ENCODE peak calls at places on chromosomes 4 and X, in eight cellular contexts. O is A549, M is sigmoid colon, S is NB4, Q is breast epithelium, Z is heart left ventricle, E is body of pancreas, D is tibial nerve. T is an unnamed sample.

GRCh38 chr4:105306158-105306781 is 159.6 kb downstream of the TET2 start:
- DNase-seq in Z (no peak), S (no peak), D (no peak), O (no peak), M (no peak), E (no peak), Q (no peak), T (no peak)

GRCh38 chr4:185378264-185378663 is 17.5 kb downstream of the LRP2BP start:
- DNase-seq in Q (no peak), S (no peak), E (no peak), Z (no peak), D (no peak), O (no peak), M (no peak), T (no peak)

GRCh38 chr4:88911246-88912212 is 145.5 kb downstream of the FAM13A start:
- DNase-seq in O (no peak), D (no peak), E (no peak), Z (no peak), Q (no peak), M (no peak), S (no peak), T (no peak)

GRCh38 chr4:187321741-187322140 is 598.1 kb upstream of the FAT1 start:
- DNase-seq in Q (no peak), O (no peak), M (no peak), Z (no peak), S (no peak), E (no peak), D (no peak), T (no peak)

GRCh38 chrX:98452456-98452855 is 1568.7 kb downstream of the RPA4 start:
- DNase-seq in M (no peak), S (no peak), E (no peak), D (no peak), O (no peak), Q (no peak), Z (no peak), T (no peak)

GRCh38 chrX:132463411-132463810 is 25.4 kb downstream of the MBNL3 start:
- DNase-seq in D (no peak), Q (no peak), S (peak), M (no peak), O (no peak), Z (no peak), E (no peak), T (no peak)

GRCh38 chr4:26692014-26692726 is 108.3 kb downstream of the TBC1D19 start:
- DNase-seq in O (no peak), D (no peak), S (no peak), E (no peak), Z (no peak), M (no peak), Q (no peak), T (peak)

GRCh38 chr4:184473515-184474260 is 662 bp downstream of the IRF2 start:
- DNase-seq in E (peak), O (peak), S (peak), Q (peak), D (no peak), M (no peak), Z (peak), T (peak)

DNA sequence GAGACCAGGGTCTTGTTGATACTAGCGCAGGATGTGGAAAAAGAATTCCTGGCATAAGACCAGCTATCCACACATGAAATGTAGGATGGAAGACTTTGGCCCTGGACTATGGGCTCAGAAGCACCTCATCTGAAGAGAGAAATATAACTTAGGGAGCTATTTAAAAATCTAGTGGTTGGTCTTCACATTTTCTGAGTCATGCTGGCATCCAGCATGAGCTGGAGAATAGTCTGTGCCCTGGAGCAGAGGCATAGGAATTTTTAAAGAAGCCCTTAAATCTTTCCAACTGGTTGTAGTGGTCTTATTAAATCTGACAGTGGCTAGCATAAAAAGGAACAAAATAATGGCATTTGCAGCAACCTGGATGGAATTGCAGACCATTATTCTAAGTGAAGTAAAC is 86.3 kb downstream of the SMARCA5 start:
- DNase-seq in Z (no peak), O (no peak), Q (no peak), M (no peak), S (no peak), D (no peak), E (no peak), T (no peak)
- TF ChIP-seq POLR2A in Z (no peak), O (no peak), Q (no peak), M (no peak), S (no peak), D (no peak), E (no peak), T (no peak)

DNA sequence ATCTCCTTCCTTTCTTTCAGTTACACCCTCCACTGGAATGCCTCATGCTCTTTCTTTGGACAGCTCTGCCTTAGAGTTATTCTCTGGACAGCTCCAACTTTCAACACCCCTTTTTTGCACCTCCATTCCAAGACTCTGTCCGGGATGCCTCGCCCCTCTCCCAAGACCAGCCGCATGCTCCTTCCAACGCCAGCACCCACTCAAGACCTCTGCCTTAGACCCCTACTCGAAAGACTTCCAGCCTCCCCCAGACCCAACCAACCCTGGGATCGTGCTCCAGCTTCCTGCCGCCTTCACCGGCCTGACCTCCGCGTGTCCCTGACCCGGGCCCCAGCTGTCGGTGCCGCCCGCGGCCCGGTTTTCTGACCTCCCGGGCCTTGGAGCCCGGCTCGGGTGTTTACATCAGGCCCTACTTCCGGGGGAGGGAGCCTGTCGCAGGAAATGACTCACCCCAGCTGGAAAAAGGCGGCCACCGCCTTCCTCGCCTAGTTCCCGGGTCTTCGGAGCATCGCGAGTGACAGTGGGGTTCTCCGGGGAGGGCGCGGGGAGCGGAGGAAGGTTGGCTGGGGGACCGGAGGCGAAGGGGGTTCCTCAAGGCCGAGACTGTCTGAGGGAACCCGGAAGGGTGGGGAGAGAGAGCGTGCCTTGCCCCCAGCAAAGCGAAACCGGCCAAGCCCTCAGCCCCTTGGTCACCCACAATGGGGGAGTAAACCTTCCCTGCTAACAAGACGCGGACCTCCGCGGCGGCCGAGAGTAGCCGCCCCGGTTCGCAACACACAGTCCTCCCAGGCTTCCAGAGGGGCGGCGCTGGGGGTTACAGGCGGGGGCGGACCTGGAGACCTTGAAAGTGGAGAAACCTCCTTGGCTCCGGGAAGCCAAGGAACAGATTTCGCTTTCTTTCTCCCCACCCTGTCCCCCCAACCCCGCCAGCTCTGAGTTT is at the start of gene WDR45:
- DNase-seq in E (peak), Q (peak), Z (peak), S (peak), M (peak), D (peak), O (peak), T (peak)
- TF ChIP-seq POLR2A in E (peak), Q (peak), Z (peak), S (no peak), M (peak), D (peak), O (peak), T (peak)

GRCh38 chrX:9466115-9466495 is 1.2 kb downstream of the TBL1X start:
- DNase-seq in Z (peak), E (peak), O (peak), D (peak), Q (peak), S (peak), M (peak), T (no peak)
- TF ChIP-seq POLR2A in Z (no peak), E (no peak), O (no peak), D (peak), Q (no peak), S (no peak), M (no peak), T (no peak)

GRCh38 chrX:103613362-103613761 is 5.6 kb downstream of the TCEAL3 start:
- DNase-seq in Q (no peak), O (no peak), D (no peak), S (no peak), E (no peak), M (no peak), Z (no peak), T (no peak)

GRCh38 chrX:103610282-103610681 is 2.5 kb downstream of the TCEAL3 start:
- DNase-seq in E (no peak), M (no peak), Z (no peak), D (no peak), S (no peak), O (no peak), Q (no peak), T (no peak)

GRCh38 chrX:103608305-103608963 is 671 bp downstream of the TCEAL3 start:
- DNase-seq in M (no peak), O (no peak), S (no peak), Q (no peak), Z (peak), D (no peak), E (peak), T (no peak)

DNA sequence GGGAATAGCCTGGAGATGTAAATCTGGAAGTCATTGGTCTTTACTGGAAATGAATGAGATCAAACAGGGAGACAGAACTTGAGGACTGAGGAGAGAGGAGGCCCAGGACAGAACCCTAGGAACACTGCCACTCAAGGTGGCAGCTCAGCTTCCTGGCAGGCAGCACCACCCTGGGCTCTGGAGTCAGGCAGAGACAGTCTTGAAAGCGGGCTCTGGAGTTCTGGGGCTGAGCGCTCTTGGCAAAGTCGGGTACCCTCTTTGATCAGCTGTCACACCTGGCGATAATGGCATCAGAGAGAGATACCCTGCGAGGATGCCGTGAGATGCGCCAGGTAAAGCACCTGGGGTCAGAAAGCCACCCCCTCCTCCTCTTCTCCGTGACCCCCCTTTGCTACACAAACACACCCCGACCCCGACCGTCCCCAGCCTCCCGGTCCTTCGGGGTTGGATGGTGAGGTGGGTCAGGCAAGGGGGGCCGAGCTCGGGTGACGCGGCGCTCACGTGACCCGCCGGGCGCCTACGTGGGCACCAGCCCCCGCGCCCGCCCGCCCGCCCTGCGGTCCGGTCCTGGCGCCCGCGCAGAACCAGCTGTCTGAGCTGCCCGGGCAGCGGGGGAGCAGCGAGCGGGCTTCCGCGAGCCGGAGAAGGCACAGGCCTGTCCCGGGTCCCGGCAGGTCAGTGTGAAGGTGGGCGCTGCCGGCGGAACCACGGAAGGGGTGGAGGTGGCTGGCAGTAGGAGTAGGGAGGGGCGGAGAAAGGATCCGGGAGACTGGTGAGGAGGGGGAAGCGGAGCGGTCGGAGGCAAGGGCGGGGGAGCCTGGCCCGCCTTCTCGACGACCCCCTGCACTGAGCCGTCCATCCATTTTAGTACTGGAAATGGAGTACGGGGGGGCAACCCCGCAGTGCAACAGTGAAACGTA is at the start of gene TCEAL3:
- DNase-seq in O (peak), Z (peak), D (peak), E (peak), M (peak), S (no peak), Q (peak), T (no peak)
- TF ChIP-seq POLR2A in O (peak), Z (peak), D (peak), E (peak), M (peak), S (no peak), Q (no peak), T (peak)

GRCh38 chr4:44149242-44149641 is 299.4 kb downstream of the KCTD8 start:
- DNase-seq in Q (no peak), Z (no peak), S (no peak), O (no peak), E (no peak), D (no peak), M (no peak), T (no peak)

GRCh38 chr4:44146516-44146915 is 302.1 kb downstream of the KCTD8 start:
- DNase-seq in Z (no peak), O (no peak), M (no peak), Q (no peak), D (no peak), S (no peak), E (no peak), T (no peak)

GRCh38 chr4:44145868-44146267 is 302.7 kb downstream of the KCTD8 start:
- DNase-seq in M (no peak), Z (no peak), D (no peak), S (peak), Q (no peak), E (no peak), O (no peak), T (no peak)

DNA sequence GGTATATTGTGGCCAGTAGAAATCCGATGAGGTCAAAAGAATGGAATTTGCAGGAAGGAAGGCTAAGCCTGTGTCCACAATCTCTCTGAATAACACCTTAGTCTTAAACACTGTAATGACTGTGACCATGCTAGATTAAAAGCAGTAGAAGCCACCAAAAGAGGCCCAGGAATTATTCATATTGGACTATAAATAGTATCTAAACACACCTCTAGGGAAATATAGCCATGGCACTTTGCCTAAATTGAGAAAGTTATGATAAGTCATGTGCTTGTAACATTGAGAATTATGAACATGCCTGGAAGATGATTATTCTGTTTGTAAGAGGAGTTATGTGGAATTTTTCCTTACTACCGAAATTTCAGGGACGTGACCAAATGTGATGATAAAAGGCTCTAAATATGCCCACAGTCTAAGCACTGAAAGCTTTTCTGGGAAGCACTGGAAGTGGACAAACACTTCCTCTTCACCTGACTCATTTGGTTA is 298.5 kb downstream of the KCTD8 start:
- DNase-seq in D (no peak), M (no peak), Z (no peak), O (no peak), S (no peak), Q (no peak), E (no peak), T (no peak)
- TF ChIP-seq POLR2A in D (no peak), M (no peak), Z (no peak), O (no peak), S (no peak), Q (no peak), E (no peak), T (no peak)

DNA sequence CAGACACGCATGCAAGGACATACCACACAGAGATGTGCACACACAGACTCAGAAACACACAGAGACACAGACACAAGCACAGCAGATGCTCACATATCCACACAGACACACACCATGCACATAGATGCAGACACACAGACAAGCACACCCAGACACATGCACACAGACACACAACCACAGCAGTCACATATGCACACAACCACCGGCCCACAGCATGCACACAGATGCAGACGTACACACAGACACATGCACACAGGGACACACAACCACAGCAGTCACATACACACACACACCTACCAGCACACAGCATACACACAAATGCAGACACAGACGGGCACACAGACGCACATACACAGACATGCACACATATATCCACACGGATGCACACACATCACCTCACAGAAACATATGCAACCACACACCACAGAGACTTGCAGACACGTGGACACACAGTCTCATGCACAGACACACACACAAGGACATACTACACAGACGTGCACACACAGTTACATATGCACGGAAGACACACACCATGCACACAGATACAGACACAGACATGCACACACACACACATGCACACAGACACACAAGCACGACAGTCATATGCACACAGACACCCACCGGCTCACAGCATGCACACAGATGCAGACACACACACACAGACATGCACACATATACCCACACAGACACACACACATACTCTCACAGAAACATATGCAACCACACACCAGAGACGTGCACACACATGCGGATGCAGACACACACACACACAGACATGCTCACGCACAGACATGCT is 25.2 kb upstream of the SLC25A6 start:
- DNase-seq in M (peak), Q (no peak), O (no peak), D (no peak), Z (no peak), E (no peak), S (no peak), T (no peak)
- TF ChIP-seq POLR2A in M (no peak), Q (no peak), O (no peak), D (no peak), Z (no peak), E (no peak), S (no peak), T (no peak)

GRCh38 chrX:54811301-54811885 is 3.8 kb downstream of the MAGED2 start:
- DNase-seq in D (no peak), E (no peak), O (no peak), S (no peak), M (no peak), Q (no peak), Z (no peak), T (no peak)

GRCh38 chrX:54808109-54808604 is 612 bp downstream of the MAGED2 start:
- DNase-seq in S (no peak), E (peak), M (peak), O (peak), Q (peak), Z (peak), D (peak), T (no peak)

GRCh38 chrX:54807524-54808108 is at the start of gene MAGED2:
- DNase-seq in Z (peak), D (peak), Q (no peak), O (no peak), S (peak), M (no peak), E (peak), T (no peak)

GRCh38 chrX:54810532-54810931 is 3.0 kb downstream of the MAGED2 start:
- DNase-seq in M (no peak), O (no peak), S (no peak), Z (no peak), D (no peak), Q (no peak), E (no peak), T (no peak)

GRCh38 chrX:54808605-54809483 is 1.3 kb downstream of the MAGED2 start:
- DNase-seq in D (peak), Q (peak), M (peak), S (peak), E (peak), O (peak), Z (peak), T (peak)
- TF ChIP-seq POLR2A in D (no peak), Q (no peak), M (no peak), S (peak), E (no peak), O (no peak), Z (no peak), T (peak)

GRCh38 chr4:139082750-139083532 is 67.4 kb downstream of the NOCT start:
- DNase-seq in D (peak), Q (peak), M (peak), Z (peak), S (peak), E (peak), O (peak), T (peak)
- TF ChIP-seq POLR2A in D (peak), Q (no peak), M (peak), Z (peak), S (peak), E (no peak), O (no peak), T (peak)

T was measured in H54.